ENCODE peak calls at places on chromosomes 2 and 18, in four cellular contexts. One of them, this sample, is unnamed.

GRCh38 chr2:217160978-217161973 is 301.4 kb upstream of the TNP1 start:
- DNase-seq in neural progenitor cell: no peak
- DNase-seq in IMR-90: no peak
- DNase-seq in fibroblast of lung: peak; percentile 23
- DNase-seq in this sample: no peak

GRCh38 chr18:36295214-36295613 is 2.3 kb upstream of the FHOD3 start:
- DNase-seq in neural progenitor cell: no peak
- DNase-seq in IMR-90: no peak
- DNase-seq in fibroblast of lung: no peak
- DNase-seq in this sample: no peak

GRCh38 chr2:140863713-140864112 is 1267.1 kb downstream of the LRP1B start:
- DNase-seq in neural progenitor cell: peak; percentile 53
- DNase-seq in IMR-90: peak; percentile 69
- DNase-seq in fibroblast of lung: peak; percentile 50
- DNase-seq in this sample: peak; percentile 63

GRCh38 chr18:48002933-48003365 is 72.5 kb upstream of the SMAD2 start:
- DNase-seq in neural progenitor cell: no peak
- DNase-seq in IMR-90: peak; percentile 7
- DNase-seq in fibroblast of lung: peak; percentile 78
- DNase-seq in this sample: peak; percentile 77

GRCh38 chr2:232142049-232142448 is 180.5 kb downstream of the DIS3L2 start:
- DNase-seq in neural progenitor cell: peak; percentile 66
- DNase-seq in IMR-90: peak; percentile 31
- DNase-seq in fibroblast of lung: peak; percentile 18
- DNase-seq in this sample: peak; percentile 12

GRCh38 chr2:60479226-60480088 is 74.0 kb downstream of the BCL11A start:
- DNase-seq in neural progenitor cell: no peak
- DNase-seq in IMR-90: no peak
- DNase-seq in fibroblast of lung: no peak
- DNase-seq in this sample: no peak

GRCh38 chr2:86747708-86748627 is 27.9 kb downstream of the RMND5A start:
- DNase-seq in neural progenitor cell: peak; percentile 63
- DNase-seq in IMR-90: peak; percentile 90
- DNase-seq in fibroblast of lung: peak; percentile 85
- DNase-seq in this sample: peak; percentile 31

GRCh38 chr2:70140978-70141753 is 49.7 kb downstream of the C2orf42 start:
- DNase-seq in neural progenitor cell: peak; percentile 59
- DNase-seq in IMR-90: peak; percentile 53
- DNase-seq in fibroblast of lung: peak; percentile 40
- DNase-seq in this sample: peak; percentile 94

DNA sequence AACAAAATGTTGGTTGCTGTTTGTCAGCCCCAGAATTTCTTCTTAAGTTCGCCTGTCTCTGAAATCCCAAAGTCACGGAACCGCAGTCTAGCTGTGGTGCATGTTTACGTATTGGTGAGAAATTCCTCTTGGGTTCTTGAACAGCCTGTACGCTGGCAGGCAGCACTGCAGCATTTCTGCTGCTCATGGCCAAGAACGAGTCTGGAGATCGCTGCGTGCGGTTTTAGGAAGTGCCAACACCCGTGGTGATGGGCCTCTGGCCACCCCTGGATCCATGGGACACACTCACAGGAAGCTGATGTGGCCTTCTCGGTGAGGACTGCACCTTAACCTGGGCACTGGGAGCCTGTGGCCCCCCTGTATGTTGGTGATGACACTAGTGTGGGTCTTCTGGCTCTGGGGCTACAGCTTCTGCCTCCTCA is 23.7 kb downstream of the ASB1 start:
- DNase-seq in neural progenitor cell: no peak
- DNase-seq in IMR-90: no peak
- DNase-seq in fibroblast of lung: no peak
- DNase-seq in this sample: no peak
- H3K9ac ChIP-seq in neural progenitor cell: no peak overlapping the region
- H3K9ac ChIP-seq in IMR-90: no peak overlapping the region
- H3K9ac ChIP-seq in fibroblast of lung: peak overlapping the region; percentile 17
- H3K9ac ChIP-seq in this sample: no peak overlapping the region

DNA sequence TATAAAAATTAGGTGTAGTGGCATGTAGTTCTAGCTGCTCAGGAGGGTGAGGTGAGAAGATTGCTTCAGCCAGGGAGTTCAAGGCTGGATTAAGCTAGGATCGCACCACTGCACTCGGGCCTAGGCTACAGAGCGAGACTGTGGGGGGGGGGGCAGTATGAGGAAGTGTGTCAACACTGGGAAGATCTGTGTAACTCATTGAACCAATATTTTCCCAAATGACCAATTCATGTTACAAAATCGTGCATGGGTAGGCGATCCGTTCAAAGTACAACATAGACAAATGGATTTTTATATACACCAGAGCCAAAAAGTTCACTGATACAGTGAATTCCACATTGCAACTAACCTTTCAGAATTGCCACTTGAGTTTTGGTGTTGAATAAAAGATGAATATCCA is 8.1 kb downstream of the SMAD4 start:
- DNase-seq in neural progenitor cell: no peak
- DNase-seq in IMR-90: no peak
- DNase-seq in fibroblast of lung: no peak
- DNase-seq in this sample: no peak
- H3K9ac ChIP-seq in neural progenitor cell: no peak overlapping the region
- H3K9ac ChIP-seq in IMR-90: no peak overlapping the region
- H3K9ac ChIP-seq in fibroblast of lung: no peak overlapping the region
- H3K9ac ChIP-seq in this sample: no peak overlapping the region

GRCh38 chr2:197273485-197273884 is 37.1 kb downstream of the ANKRD44 start:
- DNase-seq in neural progenitor cell: no peak
- DNase-seq in IMR-90: no peak
- DNase-seq in fibroblast of lung: peak; percentile 26
- DNase-seq in this sample: no peak

GRCh38 chr2:197266477-197266876 is 44.1 kb downstream of the ANKRD44 start:
- DNase-seq in neural progenitor cell: no peak
- DNase-seq in IMR-90: no peak
- DNase-seq in fibroblast of lung: no peak
- DNase-seq in this sample: no peak

GRCh38 chr2:197269173-197269572 is 41.4 kb downstream of the ANKRD44 start:
- DNase-seq in neural progenitor cell: no peak
- DNase-seq in IMR-90: peak; percentile 32
- DNase-seq in fibroblast of lung: peak; percentile 67
- DNase-seq in this sample: no peak

GRCh38 chr2:197270601-197271000 is 40.0 kb downstream of the ANKRD44 start:
- DNase-seq in neural progenitor cell: no peak
- DNase-seq in IMR-90: no peak
- DNase-seq in fibroblast of lung: no peak
- DNase-seq in this sample: no peak

DNA sequence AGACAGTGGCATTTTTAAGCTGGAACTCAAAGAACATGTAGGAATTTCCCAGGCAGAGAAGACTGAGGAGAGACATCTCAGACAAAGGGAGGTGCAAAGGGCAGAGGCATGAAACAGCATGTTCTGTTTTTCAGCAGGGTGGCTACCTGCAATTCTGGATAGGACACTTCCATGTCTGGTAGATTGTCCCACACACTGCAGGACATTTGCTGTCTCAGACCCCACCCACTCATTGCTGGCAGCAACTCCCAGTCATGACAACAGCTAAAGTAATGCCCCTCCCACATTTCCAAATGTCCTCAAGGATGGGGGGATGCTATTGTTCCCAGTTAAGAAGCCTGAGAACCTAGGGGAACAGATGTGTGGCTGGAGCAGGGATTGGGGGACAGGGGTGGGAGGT is 40.8 kb downstream of the ANKRD44 start:
- DNase-seq in neural progenitor cell: no peak
- DNase-seq in IMR-90: no peak
- DNase-seq in fibroblast of lung: no peak
- DNase-seq in this sample: no peak
- H3K9ac ChIP-seq in neural progenitor cell: no peak overlapping the region
- H3K9ac ChIP-seq in IMR-90: no peak overlapping the region
- H3K9ac ChIP-seq in fibroblast of lung: no peak overlapping the region
- H3K9ac ChIP-seq in this sample: no peak overlapping the region

GRCh38 chr2:64608867-64609228 is 44.9 kb downstream of the SERTAD2 start:
- DNase-seq in neural progenitor cell: no peak
- DNase-seq in IMR-90: no peak
- DNase-seq in fibroblast of lung: no peak
- DNase-seq in this sample: no peak
- H3K9ac ChIP-seq in neural progenitor cell: no peak overlapping the region
- H3K9ac ChIP-seq in IMR-90: no peak overlapping the region
- H3K9ac ChIP-seq in fibroblast of lung: no peak overlapping the region
- H3K9ac ChIP-seq in this sample: no peak overlapping the region

GRCh38 chr2:119694994-119695521 is 16.1 kb downstream of the TMEM177 start:
- DNase-seq in neural progenitor cell: no peak
- DNase-seq in IMR-90: peak; percentile 54
- DNase-seq in fibroblast of lung: peak; percentile 88
- DNase-seq in this sample: no peak
- H3K9ac ChIP-seq in neural progenitor cell: no peak overlapping the region
- H3K9ac ChIP-seq in IMR-90: no peak overlapping the region
- H3K9ac ChIP-seq in fibroblast of lung: no peak overlapping the region
- H3K9ac ChIP-seq in this sample: no peak overlapping the region

GRCh38 chr18:55262021-55262560 is 302.8 kb upstream of the CCDC68 start:
- DNase-seq in neural progenitor cell: no peak
- DNase-seq in IMR-90: no peak
- DNase-seq in fibroblast of lung: peak; percentile 52
- DNase-seq in this sample: no peak

GRCh38 chr18:55265916-55266488 is 306.7 kb upstream of the CCDC68 start:
- DNase-seq in neural progenitor cell: no peak
- DNase-seq in IMR-90: peak; percentile 27
- DNase-seq in fibroblast of lung: no peak
- DNase-seq in this sample: no peak

GRCh38 chr18:55265130-55265675 is 305.9 kb upstream of the CCDC68 start:
- DNase-seq in neural progenitor cell: no peak
- DNase-seq in IMR-90: no peak
- DNase-seq in fibroblast of lung: no peak
- DNase-seq in this sample: no peak

GRCh38 chr18:55261253-55261652 is 302.0 kb upstream of the CCDC68 start:
- DNase-seq in neural progenitor cell: no peak
- DNase-seq in IMR-90: no peak
- DNase-seq in fibroblast of lung: no peak
- DNase-seq in this sample: no peak

GRCh38 chr18:55264108-55264507 is 304.8 kb upstream of the CCDC68 start:
- DNase-seq in neural progenitor cell: peak; percentile 59
- DNase-seq in IMR-90: peak; percentile 26
- DNase-seq in fibroblast of lung: peak; percentile 88
- DNase-seq in this sample: no peak
- H3K9ac ChIP-seq in neural progenitor cell: no peak overlapping the region
- H3K9ac ChIP-seq in IMR-90: no peak overlapping the region
- H3K9ac ChIP-seq in fibroblast of lung: no peak overlapping the region
- H3K9ac ChIP-seq in this sample: no peak overlapping the region

DNA sequence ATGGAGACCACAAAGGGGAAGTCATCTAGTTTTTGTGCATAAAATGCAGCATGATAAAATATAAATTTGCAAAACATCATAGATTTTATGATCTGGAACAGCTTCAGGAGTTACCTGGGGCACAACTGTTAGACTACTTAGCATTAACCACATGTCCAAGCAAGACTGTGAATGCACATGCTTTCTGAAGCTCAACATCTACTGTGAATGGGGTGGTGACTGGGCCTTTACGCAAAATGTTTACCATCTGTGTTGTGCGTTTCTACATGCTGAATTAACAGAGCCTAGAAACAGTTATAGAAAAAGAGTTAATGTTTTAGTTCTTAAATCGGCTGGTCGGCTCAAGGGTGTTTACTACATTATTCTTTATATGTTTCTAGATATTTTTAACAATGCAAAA is 45.5 kb downstream of the KCTD1 start:
- DNase-seq in neural progenitor cell: no peak
- DNase-seq in IMR-90: no peak
- DNase-seq in fibroblast of lung: no peak
- DNase-seq in this sample: no peak
- H3K9ac ChIP-seq in neural progenitor cell: no peak overlapping the region
- H3K9ac ChIP-seq in IMR-90: no peak overlapping the region
- H3K9ac ChIP-seq in fibroblast of lung: no peak overlapping the region
- H3K9ac ChIP-seq in this sample: no peak overlapping the region